ENCODE peak calls at places on chromosomes 3 and 15, in ten cellular contexts. One of them, this sample, is unnamed.

GRCh38 chr3:151909720-151910405 is 36.4 kb downstream of the SUCNR1 start:
- DNase-seq in lower leg skin: no peak
- DNase-seq in H9: no peak
- DNase-seq in IMR-90: peak; percentile 76
- DNase-seq in heart right ventricle: no peak
- DNase-seq in Calu3: no peak
- DNase-seq in ovary: no peak
- DNase-seq in thoracic aorta: no peak
- DNase-seq in cardiac muscle cell: no peak
- DNase-seq in A549: no peak
- DNase-seq in this sample: no peak

GRCh38 chr15:48759921-48760320 is 50.9 kb downstream of the CEP152 start:
- DNase-seq in A549: no peak
- DNase-seq in Calu3: no peak
- DNase-seq in IMR-90: no peak
- DNase-seq in thoracic aorta: no peak
- DNase-seq in heart right ventricle: no peak
- DNase-seq in H9: no peak
- DNase-seq in cardiac muscle cell: no peak
- DNase-seq in lower leg skin: no peak
- DNase-seq in ovary: no peak
- DNase-seq in this sample: no peak

GRCh38 chr3:59246719-59247401 is 197.0 kb upstream of the CFAP20DC start:
- DNase-seq in IMR-90: peak; percentile 41
- DNase-seq in heart right ventricle: no peak
- DNase-seq in lower leg skin: no peak
- DNase-seq in thoracic aorta: no peak
- DNase-seq in Calu3: no peak
- DNase-seq in ovary: no peak
- DNase-seq in H9: no peak
- DNase-seq in A549: no peak
- DNase-seq in cardiac muscle cell: no peak
- DNase-seq in this sample: no peak

GRCh38 chr15:70036585-70037343 is 61.0 kb downstream of the TLE3 start:
- DNase-seq in heart right ventricle: no peak
- DNase-seq in A549: no peak
- DNase-seq in Calu3: no peak
- DNase-seq in ovary: no peak
- DNase-seq in lower leg skin: no peak
- DNase-seq in thoracic aorta: no peak
- DNase-seq in IMR-90: no peak
- DNase-seq in cardiac muscle cell: no peak
- DNase-seq in H9: no peak
- DNase-seq in this sample: no peak

GRCh38 chr15:41562784-41563198 is 3.8 kb downstream of the TYRO3 start:
- DNase-seq in H9: no peak
- DNase-seq in IMR-90: peak; percentile 37
- DNase-seq in heart right ventricle: no peak
- DNase-seq in Calu3: no peak
- DNase-seq in lower leg skin: no peak
- DNase-seq in thoracic aorta: no peak
- DNase-seq in ovary: peak; percentile 94
- DNase-seq in A549: no peak
- DNase-seq in cardiac muscle cell: peak; percentile 75
- DNase-seq in this sample: no peak

GRCh38 chr3:33355611-33356010 is 78.4 kb downstream of the FBXL2 start:
- DNase-seq in cardiac muscle cell: peak; percentile 62
- DNase-seq in heart right ventricle: no peak
- DNase-seq in A549: peak; percentile 36
- DNase-seq in Calu3: peak; percentile 17
- DNase-seq in lower leg skin: no peak
- DNase-seq in ovary: no peak
- DNase-seq in IMR-90: peak; percentile 61
- DNase-seq in H9: no peak
- DNase-seq in thoracic aorta: no peak
- DNase-seq in this sample: no peak

GRCh38 chr3:186609247-186609868 is 3.5 kb upstream of the AHSG start:
- DNase-seq in ovary: no peak
- DNase-seq in heart right ventricle: no peak
- DNase-seq in lower leg skin: no peak
- DNase-seq in H9: no peak
- DNase-seq in Calu3: peak; percentile 85
- DNase-seq in IMR-90: no peak
- DNase-seq in thoracic aorta: no peak
- DNase-seq in cardiac muscle cell: peak; percentile 41
- DNase-seq in A549: peak; percentile 41
- DNase-seq in this sample: no peak

GRCh38 chr15:40398413-40398873 is 7.2 kb upstream of the IVD start:
- DNase-seq in ovary: no peak
- DNase-seq in A549: no peak
- DNase-seq in lower leg skin: no peak
- DNase-seq in Calu3: no peak
- DNase-seq in IMR-90: no peak
- DNase-seq in thoracic aorta: no peak
- DNase-seq in cardiac muscle cell: no peak
- DNase-seq in heart right ventricle: no peak
- DNase-seq in H9: no peak
- DNase-seq in this sample: no peak

GRCh38 chr3:114213262-114213668 is 24.1 kb downstream of the ZNF80 start:
- DNase-seq in Calu3: no peak
- DNase-seq in IMR-90: peak; percentile 54
- DNase-seq in H9: no peak
- DNase-seq in ovary: no peak
- DNase-seq in cardiac muscle cell: peak; percentile 48
- DNase-seq in A549: no peak
- DNase-seq in heart right ventricle: no peak
- DNase-seq in lower leg skin: no peak
- DNase-seq in thoracic aorta: no peak
- DNase-seq in this sample: no peak

GRCh38 chr3:23385327-23385726 is 182.2 kb downstream of the UBE2E2 start:
- DNase-seq in heart right ventricle: no peak
- DNase-seq in H9: no peak
- DNase-seq in lower leg skin: no peak
- DNase-seq in IMR-90: no peak
- DNase-seq in ovary: no peak
- DNase-seq in cardiac muscle cell: no peak
- DNase-seq in Calu3: no peak
- DNase-seq in thoracic aorta: no peak
- DNase-seq in A549: no peak
- DNase-seq in this sample: no peak

GRCh38 chr15:56814429-56814828 is 81.1 kb upstream of the ZNF280D start:
- DNase-seq in H9: no peak
- DNase-seq in ovary: no peak
- DNase-seq in lower leg skin: no peak
- DNase-seq in thoracic aorta: no peak
- DNase-seq in A549: no peak
- DNase-seq in Calu3: no peak
- DNase-seq in heart right ventricle: no peak
- DNase-seq in IMR-90: no peak
- DNase-seq in cardiac muscle cell: no peak
- DNase-seq in this sample: no peak

GRCh38 chr15:39084683-39085530 is 496.0 kb upstream of the THBS1 start:
- DNase-seq in ovary: peak; percentile 40
- DNase-seq in thoracic aorta: no peak
- DNase-seq in lower leg skin: no peak
- DNase-seq in IMR-90: peak; percentile 92
- DNase-seq in heart right ventricle: no peak
- DNase-seq in A549: peak; percentile 52
- DNase-seq in H9: no peak
- DNase-seq in cardiac muscle cell: peak; percentile 95
- DNase-seq in Calu3: no peak
- DNase-seq in this sample: no peak

DNA sequence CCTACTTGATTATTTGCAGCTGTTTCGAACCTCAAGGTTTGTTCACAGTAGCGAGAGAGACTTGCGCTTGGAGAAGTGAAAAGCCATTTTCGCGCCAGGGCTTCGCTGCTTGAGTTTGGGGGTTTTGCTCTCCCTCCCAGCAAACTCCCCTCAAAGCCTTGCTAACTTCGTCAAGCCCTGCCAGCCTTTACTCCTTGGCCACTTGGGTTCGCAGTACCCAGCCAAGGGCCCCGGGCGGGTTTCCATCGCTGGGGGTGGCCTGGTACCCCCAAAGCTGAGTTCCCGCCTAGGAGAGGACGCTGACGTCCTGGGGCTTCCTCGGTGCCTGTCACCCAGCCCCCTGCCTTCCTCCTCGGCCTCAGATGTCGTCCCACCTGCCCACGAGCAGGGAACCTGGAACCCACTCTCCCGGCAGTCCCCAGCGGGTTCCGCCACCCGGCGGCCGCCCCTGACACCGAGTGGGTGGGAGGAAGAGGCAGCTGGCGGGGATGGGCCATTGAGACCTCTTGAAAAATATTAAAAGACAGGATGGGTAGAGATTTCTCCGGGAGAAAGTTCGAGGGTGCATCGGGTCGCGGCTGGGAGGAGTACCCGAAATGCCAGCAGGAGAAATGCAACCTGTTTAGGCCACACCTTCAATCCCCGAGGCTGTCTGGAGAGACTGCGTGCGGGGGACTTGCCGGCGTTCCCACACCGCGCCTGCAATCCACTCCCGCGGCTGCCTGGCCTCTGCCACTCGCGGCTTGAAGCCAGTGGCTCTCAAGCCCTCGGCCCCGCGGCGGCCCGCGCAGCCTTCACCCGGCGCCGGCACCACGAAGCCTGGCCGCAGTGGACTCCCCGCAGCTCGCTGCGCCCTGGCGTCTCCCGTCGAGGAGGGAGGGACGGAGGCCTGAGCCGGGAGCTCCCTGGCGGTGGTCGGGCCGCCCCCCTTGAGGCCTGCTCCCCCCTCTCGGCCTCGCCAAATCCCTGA is 8.8 kb upstream of the NR2F2 start:
- DNase-seq in cardiac muscle cell: peak; percentile 21
- DNase-seq in thoracic aorta: no peak
- DNase-seq in IMR-90: peak; percentile 11
- DNase-seq in H9: peak; percentile 45
- DNase-seq in lower leg skin: peak; percentile 88
- DNase-seq in A549: no peak
- DNase-seq in heart right ventricle: no peak
- DNase-seq in Calu3: peak; percentile 63
- DNase-seq in ovary: peak; percentile 77
- DNase-seq in this sample: no peak
- TF ChIP-seq CTCF in cardiac muscle cell: peak; percentile 13
- TF ChIP-seq CTCF in thoracic aorta: no peak
- TF ChIP-seq CTCF in IMR-90: no peak
- TF ChIP-seq CTCF in H9: no peak
- TF ChIP-seq CTCF in lower leg skin: no peak
- TF ChIP-seq CTCF in A549: no peak
- TF ChIP-seq CTCF in heart right ventricle: no peak
- TF ChIP-seq CTCF in Calu3: no peak
- TF ChIP-seq CTCF in ovary: no peak
- TF ChIP-seq CTCF in this sample: no peak

GRCh38 chr3:87082806-87083440 is 92.0 kb upstream of the VGLL3 start:
- DNase-seq in A549: peak; percentile 81
- DNase-seq in thoracic aorta: no peak
- DNase-seq in Calu3: peak; percentile 56
- DNase-seq in cardiac muscle cell: peak; percentile 82
- DNase-seq in H9: peak; percentile 29
- DNase-seq in lower leg skin: no peak
- DNase-seq in ovary: no peak
- DNase-seq in heart right ventricle: no peak
- DNase-seq in IMR-90: peak; percentile 75
- DNase-seq in this sample: no peak
- TF ChIP-seq CTCF in A549: peak; percentile 84
- TF ChIP-seq CTCF in thoracic aorta: peak; percentile 60
- TF ChIP-seq CTCF in Calu3: peak; percentile 28
- TF ChIP-seq CTCF in cardiac muscle cell: peak; percentile 73
- TF ChIP-seq CTCF in H9: peak; percentile 86
- TF ChIP-seq CTCF in lower leg skin: no peak
- TF ChIP-seq CTCF in ovary: peak; percentile 38
- TF ChIP-seq CTCF in heart right ventricle: peak; percentile 63
- TF ChIP-seq CTCF in IMR-90: peak; percentile 86
- TF ChIP-seq CTCF in this sample: no peak

DNA sequence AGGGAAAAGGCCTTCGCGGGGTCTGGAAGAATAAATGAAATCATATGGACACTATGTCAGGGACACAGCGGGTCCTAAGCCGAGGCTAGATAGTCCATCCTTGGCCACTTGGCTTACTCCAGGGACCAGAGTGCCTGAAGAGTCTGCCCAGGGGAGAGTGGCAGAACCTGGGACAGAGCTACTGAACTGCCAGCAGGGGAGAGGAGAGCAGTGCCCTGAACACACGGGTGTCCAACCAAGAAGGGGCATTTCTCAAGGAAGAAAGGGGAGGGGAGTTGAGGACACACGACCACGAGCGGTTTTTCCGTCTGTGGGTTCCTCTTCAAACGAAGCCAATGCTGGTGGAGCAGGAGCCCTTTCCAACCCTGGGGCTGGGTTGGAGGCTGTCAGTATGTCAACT is 1.0 kb downstream of the ACAN start:
- DNase-seq in Calu3: no peak
- DNase-seq in heart right ventricle: no peak
- DNase-seq in thoracic aorta: no peak
- DNase-seq in H9: no peak
- DNase-seq in IMR-90: no peak
- DNase-seq in cardiac muscle cell: no peak
- DNase-seq in A549: no peak
- DNase-seq in lower leg skin: no peak
- DNase-seq in ovary: no peak
- DNase-seq in this sample: no peak
- TF ChIP-seq CTCF in Calu3: no peak
- TF ChIP-seq CTCF in heart right ventricle: no peak
- TF ChIP-seq CTCF in thoracic aorta: no peak
- TF ChIP-seq CTCF in H9: no peak
- TF ChIP-seq CTCF in IMR-90: no peak
- TF ChIP-seq CTCF in cardiac muscle cell: no peak
- TF ChIP-seq CTCF in A549: no peak
- TF ChIP-seq CTCF in lower leg skin: no peak
- TF ChIP-seq CTCF in ovary: no peak
- TF ChIP-seq CTCF in this sample: no peak

GRCh38 chr3:83926291-83926690 is 1032.5 kb upstream of the CADM2 start:
- DNase-seq in cardiac muscle cell: no peak
- DNase-seq in H9: no peak
- DNase-seq in IMR-90: no peak
- DNase-seq in A549: no peak
- DNase-seq in thoracic aorta: no peak
- DNase-seq in Calu3: no peak
- DNase-seq in heart right ventricle: no peak
- DNase-seq in ovary: no peak
- DNase-seq in lower leg skin: no peak
- DNase-seq in this sample: no peak

GRCh38 chr3:83928903-83929302 is 1029.9 kb upstream of the CADM2 start:
- DNase-seq in A549: no peak
- DNase-seq in IMR-90: no peak
- DNase-seq in cardiac muscle cell: peak; percentile 0
- DNase-seq in ovary: no peak
- DNase-seq in H9: no peak
- DNase-seq in Calu3: no peak
- DNase-seq in thoracic aorta: no peak
- DNase-seq in lower leg skin: no peak
- DNase-seq in heart right ventricle: no peak
- DNase-seq in this sample: no peak

DNA sequence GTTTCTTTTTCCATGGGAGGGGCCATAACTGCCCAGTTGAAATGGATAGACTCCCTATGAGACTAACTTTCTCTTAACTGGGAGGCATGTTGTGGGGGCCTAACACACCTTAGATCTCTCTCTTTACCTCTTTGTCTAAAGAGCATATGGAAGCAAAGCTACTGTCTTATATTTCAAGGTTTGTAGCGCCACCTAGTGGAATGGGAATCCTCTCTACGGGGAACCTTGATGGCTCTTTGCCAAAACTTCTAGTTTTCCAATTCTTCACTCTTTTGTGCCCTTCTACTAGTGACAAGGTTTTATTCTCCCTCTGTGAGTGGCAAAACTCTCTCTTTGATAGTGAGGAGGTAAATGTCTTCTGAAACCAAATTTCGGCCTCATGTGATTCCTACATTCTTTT is 1030.4 kb upstream of the CADM2 start:
- DNase-seq in A549: peak; percentile 60
- DNase-seq in heart right ventricle: no peak
- DNase-seq in lower leg skin: no peak
- DNase-seq in ovary: no peak
- DNase-seq in IMR-90: no peak
- DNase-seq in Calu3: no peak
- DNase-seq in H9: no peak
- DNase-seq in cardiac muscle cell: no peak
- DNase-seq in thoracic aorta: no peak
- DNase-seq in this sample: no peak
- TF ChIP-seq CTCF in A549: peak; percentile 23
- TF ChIP-seq CTCF in heart right ventricle: no peak
- TF ChIP-seq CTCF in lower leg skin: no peak
- TF ChIP-seq CTCF in ovary: no peak
- TF ChIP-seq CTCF in IMR-90: no peak
- TF ChIP-seq CTCF in Calu3: no peak
- TF ChIP-seq CTCF in H9: peak; percentile 76
- TF ChIP-seq CTCF in cardiac muscle cell: no peak
- TF ChIP-seq CTCF in thoracic aorta: no peak
- TF ChIP-seq CTCF in this sample: no peak